ENCODE peak calls at places on chromosome 18, in four cellular contexts. One of them, this sample, is unnamed.

GRCh38 chr18:7084080-7084765 is 33.4 kb downstream of the LAMA1 start:
- DNase-seq in HTR-8/SVneo: peak; percentile 38
- DNase-seq in iPS-NIHi11: no peak
- DNase-seq in CD4-positive, alpha-beta memory T cell: no peak
- DNase-seq in this sample: no peak

GRCh38 chr18:40056085-40056484 is 1898.9 kb upstream of the PIK3C3 start:
- DNase-seq in HTR-8/SVneo: no peak
- DNase-seq in iPS-NIHi11: no peak
- DNase-seq in CD4-positive, alpha-beta memory T cell: no peak
- DNase-seq in this sample: no peak

GRCh38 chr18:74950479-74950878 is 258.5 kb downstream of the PTGR3 start:
- DNase-seq in HTR-8/SVneo: no peak
- DNase-seq in iPS-NIHi11: no peak
- DNase-seq in CD4-positive, alpha-beta memory T cell: peak; percentile 11
- DNase-seq in this sample: no peak

GRCh38 chr18:46343456-46343855 is 239.3 kb downstream of the HAUS1 start:
- DNase-seq in HTR-8/SVneo: no peak
- DNase-seq in iPS-NIHi11: no peak
- DNase-seq in CD4-positive, alpha-beta memory T cell: no peak
- DNase-seq in this sample: no peak

GRCh38 chr18:62880673-62881364 is 165.5 kb downstream of the PHLPP1 start:
- DNase-seq in HTR-8/SVneo: no peak
- DNase-seq in iPS-NIHi11: no peak
- DNase-seq in CD4-positive, alpha-beta memory T cell: no peak
- DNase-seq in this sample: no peak

GRCh38 chr18:76405761-76406356 is 89.2 kb downstream of the ZNF516 start:
- DNase-seq in HTR-8/SVneo: peak; percentile 41
- DNase-seq in iPS-NIHi11: peak; percentile 88
- DNase-seq in CD4-positive, alpha-beta memory T cell: peak; percentile 33
- DNase-seq in this sample: peak; percentile 59

GRCh38 chr18:79611040-79611681 is 68.4 kb upstream of the CTDP1 start:
- DNase-seq in HTR-8/SVneo: peak; percentile 29
- DNase-seq in iPS-NIHi11: no peak
- DNase-seq in CD4-positive, alpha-beta memory T cell: no peak
- DNase-seq in this sample: no peak

GRCh38 chr18:68803371-68803770 is 5.5 kb downstream of the CCDC102B start:
- DNase-seq in HTR-8/SVneo: no peak
- DNase-seq in iPS-NIHi11: no peak
- DNase-seq in CD4-positive, alpha-beta memory T cell: no peak
- DNase-seq in this sample: no peak

GRCh38 chr18:49139726-49140125 is 189.0 kb upstream of the SMAD7 start:
- DNase-seq in HTR-8/SVneo: no peak
- DNase-seq in iPS-NIHi11: no peak
- DNase-seq in CD4-positive, alpha-beta memory T cell: no peak
- DNase-seq in this sample: no peak

GRCh38 chr18:3066391-3067079 is 53.6 kb upstream of the LPIN2 start:
- DNase-seq in HTR-8/SVneo: no peak
- DNase-seq in iPS-NIHi11: no peak
- DNase-seq in CD4-positive, alpha-beta memory T cell: no peak
- DNase-seq in this sample: no peak

GRCh38 chr18:46456691-46457090 is 200.3 kb downstream of the LOXHD1 start:
- DNase-seq in HTR-8/SVneo: no peak
- DNase-seq in iPS-NIHi11: no peak
- DNase-seq in CD4-positive, alpha-beta memory T cell: no peak
- DNase-seq in this sample: no peak

This sample was measured in Kasumi-1.